ENCODE peak calls at places on chromosomes 4 and X, in eight cellular contexts. One of them, this sample, is unnamed.

GRCh38 chr4:6695660-6696581 is 2.2 kb downstream of the S100P start:
- DNase-seq in BJ: no peak
- DNase-seq in osteocyte: no peak
- DNase-seq in nephron progenitor cell: no peak
- DNase-seq in ovary: no peak
- DNase-seq in ascending aorta: no peak
- DNase-seq in lower leg skin: no peak
- DNase-seq in RWPE1: peak
- DNase-seq in this sample: peak

GRCh38 chr4:94669672-94670664 is 87.8 kb upstream of the BMPR1B start:
- DNase-seq in ascending aorta: no peak
- DNase-seq in nephron progenitor cell: no peak
- DNase-seq in RWPE1: no peak
- DNase-seq in osteocyte: no peak
- DNase-seq in ovary: no peak
- DNase-seq in lower leg skin: no peak
- DNase-seq in BJ: no peak
- DNase-seq in this sample: no peak

GRCh38 chr4:151206241-151207005 is 70.5 kb upstream of the PRSS48 start:
- DNase-seq in RWPE1: no peak
- DNase-seq in lower leg skin: no peak
- DNase-seq in ascending aorta: no peak
- DNase-seq in nephron progenitor cell: no peak
- DNase-seq in osteocyte: no peak
- DNase-seq in BJ: no peak
- DNase-seq in ovary: no peak
- DNase-seq in this sample: no peak

GRCh38 chr4:36316544-36317082 is 35.2 kb downstream of the DTHD1 start:
- DNase-seq in ovary: no peak
- DNase-seq in osteocyte: no peak
- DNase-seq in lower leg skin: no peak
- DNase-seq in ascending aorta: no peak
- DNase-seq in BJ: no peak
- DNase-seq in nephron progenitor cell: no peak
- DNase-seq in RWPE1: no peak
- DNase-seq in this sample: no peak

GRCh38 chrX:112746812-112747630 is 67.3 kb upstream of the LHFPL1 start:
- DNase-seq in nephron progenitor cell: no peak
- DNase-seq in BJ: no peak
- DNase-seq in ovary: no peak
- DNase-seq in ascending aorta: no peak
- DNase-seq in RWPE1: no peak
- DNase-seq in lower leg skin: no peak
- DNase-seq in osteocyte: no peak
- DNase-seq in this sample: no peak

GRCh38 chr4:2339458-2340271 is 77.8 kb upstream of the MXD4 start:
- DNase-seq in RWPE1: no peak
- DNase-seq in BJ: no peak
- DNase-seq in osteocyte: no peak
- DNase-seq in ascending aorta: no peak
- DNase-seq in nephron progenitor cell: no peak
- DNase-seq in lower leg skin: no peak
- DNase-seq in ovary: no peak
- DNase-seq in this sample: no peak

GRCh38 chr4:184433258-184433892 is 41.0 kb downstream of the IRF2 start:
- DNase-seq in RWPE1: no peak
- DNase-seq in ascending aorta: no peak
- DNase-seq in lower leg skin: no peak
- DNase-seq in osteocyte: no peak
- DNase-seq in BJ: no peak
- DNase-seq in nephron progenitor cell: no peak
- DNase-seq in ovary: no peak
- DNase-seq in this sample: peak

GRCh38 chr4:78038704-78039103 is 18.4 kb upstream of the FRAS1 start:
- DNase-seq in ascending aorta: no peak
- DNase-seq in BJ: no peak
- DNase-seq in ovary: no peak
- DNase-seq in nephron progenitor cell: no peak
- DNase-seq in lower leg skin: no peak
- DNase-seq in RWPE1: no peak
- DNase-seq in osteocyte: no peak
- DNase-seq in this sample: no peak

GRCh38 chr4:70704333-70705145 is 16.2 kb downstream of the UTP3 start:
- DNase-seq in BJ: no peak
- DNase-seq in osteocyte: peak
- DNase-seq in ascending aorta: peak
- DNase-seq in ovary: peak
- DNase-seq in lower leg skin: peak
- DNase-seq in nephron progenitor cell: peak
- DNase-seq in RWPE1: peak
- DNase-seq in this sample: peak

GRCh38 chrX:119693996-119694451 is 1.1 kb upstream of the SEPTIN6 start:
- DNase-seq in nephron progenitor cell: peak
- DNase-seq in BJ: no peak
- DNase-seq in RWPE1: no peak
- DNase-seq in ascending aorta: no peak
- DNase-seq in lower leg skin: no peak
- DNase-seq in ovary: peak
- DNase-seq in osteocyte: no peak
- DNase-seq in this sample: no peak

GRCh38 chr4:4937926-4938325 is 78.5 kb downstream of the MSX1 start:
- DNase-seq in RWPE1: no peak
- DNase-seq in ovary: no peak
- DNase-seq in BJ: no peak
- DNase-seq in ascending aorta: no peak
- DNase-seq in nephron progenitor cell: no peak
- DNase-seq in osteocyte: no peak
- DNase-seq in lower leg skin: no peak
- DNase-seq in this sample: no peak

GRCh38 chr4:94610140-94610539 is 147.6 kb upstream of the BMPR1B start:
- DNase-seq in ovary: no peak
- DNase-seq in lower leg skin: no peak
- DNase-seq in BJ: no peak
- DNase-seq in osteocyte: no peak
- DNase-seq in ascending aorta: no peak
- DNase-seq in nephron progenitor cell: no peak
- DNase-seq in RWPE1: no peak
- DNase-seq in this sample: no peak

GRCh38 chrX:85114776-85115175 is 111.1 kb downstream of the APOOL start:
- DNase-seq in ovary: no peak
- DNase-seq in lower leg skin: no peak
- DNase-seq in RWPE1: no peak
- DNase-seq in nephron progenitor cell: no peak
- DNase-seq in osteocyte: no peak
- DNase-seq in ascending aorta: no peak
- DNase-seq in BJ: no peak
- DNase-seq in this sample: peak

GRCh38 chr4:73620115-73620792 is at the start of gene RASSF6:
- DNase-seq in lower leg skin: no peak
- DNase-seq in ascending aorta: no peak
- DNase-seq in ovary: peak
- DNase-seq in RWPE1: peak
- DNase-seq in osteocyte: no peak
- DNase-seq in BJ: no peak
- DNase-seq in nephron progenitor cell: peak
- DNase-seq in this sample: peak

GRCh38 chr4:26434030-26434639 is 56.1 kb downstream of the CCKAR start:
- DNase-seq in lower leg skin: no peak
- DNase-seq in nephron progenitor cell: no peak
- DNase-seq in BJ: no peak
- DNase-seq in ovary: no peak
- DNase-seq in RWPE1: no peak
- DNase-seq in osteocyte: no peak
- DNase-seq in ascending aorta: no peak
- DNase-seq in this sample: no peak

GRCh38 chr4:56728512-56728911 is 47.4 kb upstream of the HOPX start:
- DNase-seq in ovary: no peak
- DNase-seq in osteocyte: no peak
- DNase-seq in lower leg skin: peak
- DNase-seq in ascending aorta: no peak
- DNase-seq in nephron progenitor cell: no peak
- DNase-seq in RWPE1: peak
- DNase-seq in BJ: peak
- DNase-seq in this sample: peak

GRCh38 chr4:69689530-69690111 is 36.6 kb upstream of the UGT2A1 start:
- DNase-seq in RWPE1: peak
- DNase-seq in lower leg skin: no peak
- DNase-seq in osteocyte: no peak
- DNase-seq in ovary: no peak
- DNase-seq in BJ: no peak
- DNase-seq in nephron progenitor cell: no peak
- DNase-seq in ascending aorta: no peak
- DNase-seq in this sample: peak

GRCh38 chr4:81723927-81724587 is 252.3 kb upstream of the RASGEF1B start:
- DNase-seq in RWPE1: no peak
- DNase-seq in BJ: no peak
- DNase-seq in osteocyte: no peak
- DNase-seq in ascending aorta: no peak
- DNase-seq in nephron progenitor cell: no peak
- DNase-seq in lower leg skin: peak
- DNase-seq in ovary: no peak
- DNase-seq in this sample: peak

GRCh38 chr4:52643846-52644245 is 15.3 kb downstream of the USP46 start:
- DNase-seq in osteocyte: no peak
- DNase-seq in RWPE1: no peak
- DNase-seq in lower leg skin: no peak
- DNase-seq in ovary: peak
- DNase-seq in BJ: no peak
- DNase-seq in nephron progenitor cell: no peak
- DNase-seq in ascending aorta: peak
- DNase-seq in this sample: peak

GRCh38 chrX:55489315-55490009 is at the start of gene USP51:
- DNase-seq in BJ: no peak
- DNase-seq in ovary: peak
- DNase-seq in ascending aorta: no peak
- DNase-seq in RWPE1: no peak
- DNase-seq in osteocyte: no peak
- DNase-seq in nephron progenitor cell: peak
- DNase-seq in lower leg skin: peak
- DNase-seq in this sample: no peak

GRCh38 chr4:116357758-116358157 is 727.6 kb downstream of the TRAM1L1 start:
- DNase-seq in osteocyte: no peak
- DNase-seq in ovary: no peak
- DNase-seq in RWPE1: no peak
- DNase-seq in lower leg skin: no peak
- DNase-seq in nephron progenitor cell: no peak
- DNase-seq in ascending aorta: no peak
- DNase-seq in BJ: no peak
- DNase-seq in this sample: peak

GRCh38 chrX:23637187-23637586 is 30.1 kb upstream of the PRDX4 start:
- DNase-seq in lower leg skin: no peak
- DNase-seq in BJ: no peak
- DNase-seq in ovary: no peak
- DNase-seq in osteocyte: no peak
- DNase-seq in ascending aorta: no peak
- DNase-seq in nephron progenitor cell: no peak
- DNase-seq in RWPE1: no peak
- DNase-seq in this sample: no peak

GRCh38 chr4:108868606-108869227 is 105.9 kb upstream of the ETNPPL start:
- DNase-seq in RWPE1: no peak
- DNase-seq in nephron progenitor cell: no peak
- DNase-seq in ascending aorta: no peak
- DNase-seq in osteocyte: no peak
- DNase-seq in ovary: no peak
- DNase-seq in BJ: no peak
- DNase-seq in lower leg skin: no peak
- DNase-seq in this sample: no peak
- TF ChIP-seq CTCF in RWPE1: no peak
- TF ChIP-seq CTCF in nephron progenitor cell: no peak
- TF ChIP-seq CTCF in ascending aorta: no peak
- TF ChIP-seq CTCF in osteocyte: no peak
- TF ChIP-seq CTCF in ovary: no peak
- TF ChIP-seq CTCF in BJ: no peak
- TF ChIP-seq CTCF in lower leg skin: no peak
- TF ChIP-seq CTCF in this sample: no peak

DNA sequence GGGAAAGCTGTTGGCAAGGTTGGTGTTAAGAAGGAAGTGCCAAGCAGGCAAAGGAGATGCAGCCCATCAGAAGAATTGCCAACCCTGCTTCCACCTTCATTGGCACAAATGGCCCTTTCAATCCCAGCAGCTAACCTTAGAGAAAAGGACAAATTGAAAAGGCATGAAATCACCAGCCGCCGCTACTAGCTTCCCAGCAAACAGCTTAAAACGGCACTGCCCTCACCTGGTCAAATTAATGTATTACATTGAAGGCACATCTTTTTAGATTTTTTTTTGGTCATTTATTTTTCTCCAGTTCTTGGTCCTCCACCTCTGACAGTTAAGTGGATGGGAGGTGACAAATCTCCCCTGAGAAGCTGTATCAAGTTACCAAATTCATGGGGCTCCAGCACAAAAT is 51.0 kb upstream of the NHSL2 start:
- DNase-seq in BJ: no peak
- DNase-seq in lower leg skin: no peak
- DNase-seq in ascending aorta: no peak
- DNase-seq in osteocyte: no peak
- DNase-seq in RWPE1: peak
- DNase-seq in ovary: no peak
- DNase-seq in nephron progenitor cell: peak
- DNase-seq in this sample: peak
- TF ChIP-seq CTCF in BJ: peak
- TF ChIP-seq CTCF in lower leg skin: no peak
- TF ChIP-seq CTCF in ascending aorta: peak
- TF ChIP-seq CTCF in osteocyte: peak
- TF ChIP-seq CTCF in RWPE1: peak
- TF ChIP-seq CTCF in ovary: peak
- TF ChIP-seq CTCF in nephron progenitor cell: peak
- TF ChIP-seq CTCF in this sample: peak

GRCh38 chrX:3465017-3465416 is 118.6 kb upstream of the MXRA5 start:
- DNase-seq in BJ: no peak
- DNase-seq in RWPE1: no peak
- DNase-seq in osteocyte: no peak
- DNase-seq in ascending aorta: no peak
- DNase-seq in nephron progenitor cell: no peak
- DNase-seq in lower leg skin: no peak
- DNase-seq in ovary: no peak
- DNase-seq in this sample: no peak

GRCh38 chrX:3461824-3462508 is 115.5 kb upstream of the MXRA5 start:
- DNase-seq in RWPE1: no peak
- DNase-seq in BJ: no peak
- DNase-seq in nephron progenitor cell: no peak
- DNase-seq in lower leg skin: no peak
- DNase-seq in ascending aorta: no peak
- DNase-seq in osteocyte: no peak
- DNase-seq in ovary: no peak
- DNase-seq in this sample: no peak
- TF ChIP-seq CTCF in RWPE1: no peak
- TF ChIP-seq CTCF in BJ: no peak
- TF ChIP-seq CTCF in nephron progenitor cell: no peak
- TF ChIP-seq CTCF in lower leg skin: no peak
- TF ChIP-seq CTCF in ascending aorta: no peak
- TF ChIP-seq CTCF in osteocyte: peak
- TF ChIP-seq CTCF in ovary: no peak
- TF ChIP-seq CTCF in this sample: no peak

DNA sequence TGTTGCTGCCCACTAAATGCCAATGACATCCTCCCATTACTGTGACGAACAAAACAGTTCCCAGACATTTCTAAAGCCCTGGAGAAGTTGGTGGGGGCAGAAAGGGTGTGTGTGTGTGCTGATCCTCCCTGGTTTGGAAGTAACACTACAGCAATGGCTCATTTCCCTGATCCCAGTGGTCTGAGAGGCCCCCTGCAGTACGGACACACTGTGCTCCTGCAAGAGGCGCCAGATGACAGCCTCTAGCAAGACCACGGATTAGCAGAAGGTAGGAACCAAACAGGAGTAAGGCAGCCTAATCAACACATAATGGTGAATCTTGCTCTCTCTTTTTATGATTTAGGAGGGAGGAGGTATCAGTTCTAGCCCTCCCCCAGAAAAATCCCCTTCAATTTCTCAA is 49.6 kb downstream of the CHRDL1 start:
- DNase-seq in osteocyte: no peak
- DNase-seq in RWPE1: no peak
- DNase-seq in lower leg skin: no peak
- DNase-seq in ascending aorta: no peak
- DNase-seq in nephron progenitor cell: no peak
- DNase-seq in BJ: no peak
- DNase-seq in ovary: no peak
- DNase-seq in this sample: no peak
- TF ChIP-seq CTCF in osteocyte: no peak
- TF ChIP-seq CTCF in RWPE1: no peak
- TF ChIP-seq CTCF in lower leg skin: no peak
- TF ChIP-seq CTCF in ascending aorta: no peak
- TF ChIP-seq CTCF in nephron progenitor cell: no peak
- TF ChIP-seq CTCF in BJ: no peak
- TF ChIP-seq CTCF in ovary: no peak
- TF ChIP-seq CTCF in this sample: no peak